ENCODE peak calls at places on chromosomes 1 and 21, in four cellular contexts. N is OCI-LY7, K is lung, O is AML-193. A is an unnamed sample.
A peak's percentile ranks its signal among the peaks of the same experiment; 100 is the strongest.

GRCh38 chr1:77168358-77168757 is 50.9 kb downstream of the PIGK start:
- DNase-seq in N (no peak), K (no peak), O (no peak), A (no peak)

GRCh38 chr1:226304291-226304955 is 4.5 kb downstream of the LIN9 start:
- DNase-seq in N (peak; percentile 12), K (no peak), O (no peak), A (no peak)

GRCh38 chr1:235329139-235329808 is 904 bp downstream of the GGPS1 start:
- DNase-seq in N (peak; percentile 84), K (peak; percentile 37), O (no peak), A (peak; percentile 21)

GRCh38 chr1:15038232-15039016 is 115.1 kb upstream of the TMEM51 start:
- DNase-seq in N (peak; percentile 73), K (no peak), O (no peak), A (no peak)

GRCh38 chr1:18667333-18667732 is 36.7 kb downstream of the PAX7 start:
- DNase-seq in N (no peak), K (no peak), O (no peak), A (no peak)

GRCh38 chr1:74717626-74718025 is 15.2 kb downstream of the CRYZ start:
- DNase-seq in N (no peak), K (no peak), O (no peak), A (no peak)

GRCh38 chr1:87718241-87718950 is 389.7 kb downstream of the LMO4 start:
- DNase-seq in N (no peak), K (no peak), O (no peak), A (no peak)

GRCh38 chr1:43671626-43672330 is 21.8 kb downstream of the KDM4A start:
- DNase-seq in N (no peak), K (no peak), O (no peak), A (no peak)

GRCh38 chr1:26225033-26225831 is 8.8 kb upstream of the CEP85 start:
- DNase-seq in N (no peak), K (peak; percentile 76), O (no peak), A (no peak)

GRCh38 chr1:33429846-33430750 is 797 bp downstream of the PHC2 start:
- DNase-seq in N (no peak), K (peak; percentile 31), O (no peak), A (peak; percentile 23)

GRCh38 chr1:164842891-164843290 is 283.9 kb downstream of the PBX1 start:
- DNase-seq in N (no peak), K (no peak), O (no peak), A (no peak)

GRCh38 chr1:206679738-206680211 is 4.9 kb upstream of the MAPKAPK2 start:
- DNase-seq in N (peak; percentile 90), K (no peak), O (peak; percentile 47), A (no peak)

GRCh38 chr21:29581393-29581792 is 282.7 kb downstream of the BACH1 start:
- DNase-seq in N (no peak), K (no peak), O (no peak), A (no peak)

GRCh38 chr1:85146972-85147359 is 53.9 kb downstream of the SYDE2 start:
- DNase-seq in N (no peak), K (no peak), O (no peak), A (no peak)

GRCh38 chr1:153768316-153769126 is 6.7 kb upstream of the SLC27A3 start:
- DNase-seq in N (no peak), K (peak; percentile 64), O (no peak), A (no peak)

GRCh38 chr1:55584521-55585401 is 369.6 kb upstream of the USP24 start:
- DNase-seq in N (no peak), K (no peak), O (no peak), A (no peak)

GRCh38 chr1:67572594-67573221 is 112.3 kb upstream of the GADD45A start:
- DNase-seq in N (no peak), K (peak; percentile 45), O (no peak), A (no peak)

GRCh38 chr1:60819302-60819701 is 263.1 kb upstream of the NFIA start:
- DNase-seq in N (no peak), K (no peak), O (no peak), A (no peak)

GRCh38 chr1:243842978-243843490 is 7.0 kb downstream of the AKT3 start:
- DNase-seq in N (no peak), K (no peak), O (peak; percentile 42), A (no peak)

GRCh38 chr1:209844695-209845404 is 17.1 kb downstream of the UTP25 start:
- DNase-seq in N (no peak), K (no peak), O (no peak), A (no peak)

GRCh38 chr1:43933386-43934278 is at the start of gene ARTN:
- DNase-seq in N (no peak), K (peak; percentile 46), O (no peak), A (no peak)

GRCh38 chr1:115337633-115338456 is at the start of gene NGF:
- DNase-seq in N (no peak), K (no peak), O (no peak), A (no peak)

GRCh38 chr1:240906477-240906876 is 294.5 kb upstream of the GREM2 start:
- DNase-seq in N (peak; percentile 39), K (no peak), O (no peak), A (no peak)

GRCh38 chr21:42093991-42094417 is 22.9 kb downstream of the UMODL1 start:
- DNase-seq in N (no peak), K (no peak), O (no peak), A (no peak)

GRCh38 chr21:18772876-18773275 is 369.3 kb upstream of the TMPRSS15 start:
- DNase-seq in N (no peak), K (no peak), O (no peak), A (no peak)